ENCODE peak calls at places on chromosomes 1 and 21, in seven cellular contexts. One of them, this sample, is unnamed.

GRCh38 chr1:244054247-244054923 is 3.3 kb downstream of the ZBTB18 start:
- DNase-seq in A549: no peak
- DNase-seq in lower lobe of right lung: no peak
- DNase-seq in cardiac muscle cell: no peak
- DNase-seq in tibial artery: no peak
- DNase-seq in mammary epithelial cell: no peak
- DNase-seq in fibroblast of lung: no peak
- DNase-seq in this sample: no peak

GRCh38 chr1:68675336-68675735 is 178.5 kb upstream of the DEPDC1 start:
- DNase-seq in mammary epithelial cell: peak; percentile 57
- DNase-seq in tibial artery: no peak
- DNase-seq in lower lobe of right lung: no peak
- DNase-seq in A549: no peak
- DNase-seq in fibroblast of lung: peak; percentile 9
- DNase-seq in cardiac muscle cell: no peak
- DNase-seq in this sample: no peak

GRCh38 chr1:226526801-226527595 is 21.6 kb upstream of the STUM start:
- DNase-seq in tibial artery: no peak
- DNase-seq in A549: no peak
- DNase-seq in fibroblast of lung: no peak
- DNase-seq in lower lobe of right lung: no peak
- DNase-seq in mammary epithelial cell: no peak
- DNase-seq in cardiac muscle cell: peak; percentile 64
- DNase-seq in this sample: peak; percentile 67

GRCh38 chr1:108610073-108610472 is 50.2 kb downstream of the EEIG2 start:
- DNase-seq in mammary epithelial cell: no peak
- DNase-seq in cardiac muscle cell: peak; percentile 32
- DNase-seq in A549: no peak
- DNase-seq in lower lobe of right lung: no peak
- DNase-seq in tibial artery: no peak
- DNase-seq in fibroblast of lung: peak; percentile 16
- DNase-seq in this sample: no peak

GRCh38 chr1:207807395-207808321 is 55.8 kb downstream of the CD46 start:
- DNase-seq in tibial artery: peak; percentile 75
- DNase-seq in A549: no peak
- DNase-seq in mammary epithelial cell: no peak
- DNase-seq in fibroblast of lung: no peak
- DNase-seq in cardiac muscle cell: no peak
- DNase-seq in lower lobe of right lung: peak; percentile 67
- DNase-seq in this sample: peak; percentile 43

GRCh38 chr1:62395291-62395690 is 41.6 kb upstream of the USP1 start:
- DNase-seq in fibroblast of lung: no peak
- DNase-seq in cardiac muscle cell: no peak
- DNase-seq in A549: no peak
- DNase-seq in lower lobe of right lung: no peak
- DNase-seq in mammary epithelial cell: no peak
- DNase-seq in tibial artery: no peak
- DNase-seq in this sample: no peak

GRCh38 chr1:212189352-212189738 is 95.9 kb upstream of the PPP2R5A start:
- DNase-seq in tibial artery: no peak
- DNase-seq in cardiac muscle cell: no peak
- DNase-seq in fibroblast of lung: no peak
- DNase-seq in lower lobe of right lung: no peak
- DNase-seq in A549: no peak
- DNase-seq in mammary epithelial cell: no peak
- DNase-seq in this sample: no peak

GRCh38 chr1:199742547-199742946 is 285.0 kb upstream of the NR5A2 start:
- DNase-seq in mammary epithelial cell: peak; percentile 89
- DNase-seq in fibroblast of lung: peak; percentile 98
- DNase-seq in cardiac muscle cell: peak; percentile 92
- DNase-seq in A549: peak; percentile 80
- DNase-seq in lower lobe of right lung: no peak
- DNase-seq in tibial artery: no peak
- DNase-seq in this sample: no peak

GRCh38 chr21:41342035-41342434 is 19.8 kb upstream of the MX2 start:
- DNase-seq in tibial artery: no peak
- DNase-seq in lower lobe of right lung: no peak
- DNase-seq in A549: no peak
- DNase-seq in cardiac muscle cell: no peak
- DNase-seq in fibroblast of lung: no peak
- DNase-seq in mammary epithelial cell: no peak
- DNase-seq in this sample: no peak

GRCh38 chr21:26070822-26071425 is 99.6 kb downstream of the APP start:
- DNase-seq in A549: no peak
- DNase-seq in cardiac muscle cell: peak; percentile 71
- DNase-seq in tibial artery: no peak
- DNase-seq in lower lobe of right lung: peak; percentile 64
- DNase-seq in mammary epithelial cell: no peak
- DNase-seq in fibroblast of lung: peak; percentile 55
- DNase-seq in this sample: peak; percentile 38

GRCh38 chr1:41268154-41268770 is 26.2 kb upstream of the SCMH1 start:
- DNase-seq in mammary epithelial cell: peak; percentile 50
- DNase-seq in cardiac muscle cell: peak; percentile 84
- DNase-seq in fibroblast of lung: peak; percentile 63
- DNase-seq in lower lobe of right lung: peak; percentile 84
- DNase-seq in tibial artery: peak; percentile 82
- DNase-seq in A549: peak; percentile 77
- DNase-seq in this sample: peak; percentile 53

GRCh38 chr21:35738342-35738961 is 321.9 kb downstream of the SETD4 start:
- DNase-seq in A549: no peak
- DNase-seq in fibroblast of lung: peak; percentile 86
- DNase-seq in cardiac muscle cell: peak; percentile 70
- DNase-seq in lower lobe of right lung: no peak
- DNase-seq in mammary epithelial cell: peak; percentile 36
- DNase-seq in tibial artery: no peak
- DNase-seq in this sample: no peak

GRCh38 chr1:22225858-22226584 is 83.1 kb upstream of the WNT4 start:
- DNase-seq in mammary epithelial cell: no peak
- DNase-seq in cardiac muscle cell: no peak
- DNase-seq in fibroblast of lung: no peak
- DNase-seq in lower lobe of right lung: no peak
- DNase-seq in A549: no peak
- DNase-seq in tibial artery: no peak
- DNase-seq in this sample: no peak

GRCh38 chr1:215277537-215277936 is 195.0 kb downstream of the KCNK2 start:
- DNase-seq in lower lobe of right lung: no peak
- DNase-seq in fibroblast of lung: peak; percentile 48
- DNase-seq in A549: no peak
- DNase-seq in tibial artery: no peak
- DNase-seq in cardiac muscle cell: peak; percentile 6
- DNase-seq in mammary epithelial cell: peak; percentile 14
- DNase-seq in this sample: no peak

GRCh38 chr1:193406901-193407300 is 220.5 kb upstream of the B3GALT2 start:
- DNase-seq in A549: peak; percentile 24
- DNase-seq in lower lobe of right lung: no peak
- DNase-seq in fibroblast of lung: peak; percentile 76
- DNase-seq in cardiac muscle cell: peak; percentile 76
- DNase-seq in mammary epithelial cell: peak; percentile 30
- DNase-seq in tibial artery: no peak
- DNase-seq in this sample: peak; percentile 77

GRCh38 chr1:245483247-245483646 is 328.5 kb downstream of the KIF26B start:
- DNase-seq in A549: no peak
- DNase-seq in lower lobe of right lung: no peak
- DNase-seq in tibial artery: no peak
- DNase-seq in mammary epithelial cell: no peak
- DNase-seq in fibroblast of lung: no peak
- DNase-seq in cardiac muscle cell: no peak
- DNase-seq in this sample: no peak

GRCh38 chr1:245488346-245489110 is 333.7 kb downstream of the KIF26B start:
- DNase-seq in lower lobe of right lung: no peak
- DNase-seq in A549: no peak
- DNase-seq in cardiac muscle cell: no peak
- DNase-seq in tibial artery: no peak
- DNase-seq in fibroblast of lung: no peak
- DNase-seq in mammary epithelial cell: no peak
- DNase-seq in this sample: no peak

GRCh38 chr1:245489838-245490237 is 335.1 kb downstream of the KIF26B start:
- DNase-seq in fibroblast of lung: no peak
- DNase-seq in tibial artery: no peak
- DNase-seq in lower lobe of right lung: no peak
- DNase-seq in A549: no peak
- DNase-seq in cardiac muscle cell: no peak
- DNase-seq in mammary epithelial cell: peak; percentile 76
- DNase-seq in this sample: no peak

GRCh38 chr1:245484176-245484575 is 329.4 kb downstream of the KIF26B start:
- DNase-seq in lower lobe of right lung: no peak
- DNase-seq in fibroblast of lung: no peak
- DNase-seq in A549: no peak
- DNase-seq in tibial artery: no peak
- DNase-seq in mammary epithelial cell: no peak
- DNase-seq in cardiac muscle cell: no peak
- DNase-seq in this sample: no peak

GRCh38 chr1:245485996-245486395 is 331.2 kb downstream of the KIF26B start:
- DNase-seq in A549: no peak
- DNase-seq in cardiac muscle cell: peak; percentile 17
- DNase-seq in mammary epithelial cell: no peak
- DNase-seq in tibial artery: no peak
- DNase-seq in lower lobe of right lung: no peak
- DNase-seq in fibroblast of lung: no peak
- DNase-seq in this sample: no peak
- H3K9me3 ChIP-seq in A549: no peaks in the 10 kb centered on the region
- H3K9me3 ChIP-seq in cardiac muscle cell: no peaks in the 10 kb centered on the region
- H3K9me3 ChIP-seq in mammary epithelial cell: no peaks in the 10 kb centered on the region
- H3K9me3 ChIP-seq in tibial artery: no peaks in the 10 kb centered on the region
- H3K9me3 ChIP-seq in lower lobe of right lung: no peaks in the 10 kb centered on the region
- H3K9me3 ChIP-seq in fibroblast of lung: no peaks in the 10 kb centered on the region
- H3K9me3 ChIP-seq in this sample: no peaks in the 10 kb centered on the region

DNA sequence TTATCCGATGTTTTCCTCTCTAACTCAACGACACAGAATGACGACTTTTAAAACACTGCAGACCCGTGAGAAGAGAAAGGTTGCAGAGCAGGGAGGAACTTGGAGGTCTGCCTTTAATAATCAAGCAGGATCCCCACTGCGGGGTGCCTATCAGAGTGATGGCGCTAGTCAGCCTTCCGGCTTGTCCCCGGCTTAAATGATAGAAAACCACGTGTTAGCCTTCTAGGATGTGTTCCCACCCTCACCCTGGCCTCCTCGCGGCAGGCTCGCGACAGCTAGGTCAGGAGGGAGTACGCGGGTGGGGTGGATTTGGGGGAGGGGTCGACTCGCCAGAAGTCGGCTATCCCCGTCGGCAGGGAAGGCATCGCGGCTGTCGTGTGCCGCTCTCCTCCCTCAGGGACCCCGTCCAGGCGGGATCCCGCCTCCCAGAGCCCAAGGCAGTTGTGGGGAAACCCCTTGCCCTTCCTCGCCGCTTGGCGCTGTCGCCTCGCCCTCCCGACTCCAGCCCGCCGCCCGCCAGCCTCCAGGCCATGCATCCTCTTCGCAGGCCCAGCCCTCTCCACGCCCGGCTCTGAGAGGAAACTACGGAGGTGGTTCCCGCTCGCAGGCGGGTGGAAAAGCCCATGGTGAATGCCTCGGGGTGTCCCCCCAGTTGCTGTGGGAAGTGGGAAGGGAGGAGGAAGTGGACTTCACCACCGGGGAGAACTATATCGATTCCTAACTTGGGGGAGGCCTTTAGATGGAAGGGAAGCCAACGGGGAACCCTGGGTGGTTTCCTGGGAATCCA is 1.1 kb upstream of the SMG7 start:
- DNase-seq in mammary epithelial cell: peak; percentile 79
- DNase-seq in A549: peak; percentile 52
- DNase-seq in lower lobe of right lung: peak; percentile 84
- DNase-seq in cardiac muscle cell: peak; percentile 83
- DNase-seq in tibial artery: peak; percentile 85
- DNase-seq in fibroblast of lung: peak; percentile 79
- DNase-seq in this sample: peak; percentile 88
- TF ChIP-seq CTCF in mammary epithelial cell: no peak
- TF ChIP-seq CTCF in A549: peak; percentile 18
- TF ChIP-seq CTCF in lower lobe of right lung: no peak
- TF ChIP-seq CTCF in cardiac muscle cell: peak; percentile 1
- TF ChIP-seq CTCF in tibial artery: no peak
- TF ChIP-seq CTCF in fibroblast of lung: no peak
- TF ChIP-seq CTCF in this sample: peak; percentile 53

GRCh38 chr1:19448491-19449439 is 36.6 kb downstream of the CAPZB start:
- DNase-seq in mammary epithelial cell: peak; percentile 84
- DNase-seq in A549: peak; percentile 41
- DNase-seq in fibroblast of lung: peak; percentile 90
- DNase-seq in cardiac muscle cell: peak; percentile 89
- DNase-seq in lower lobe of right lung: peak; percentile 60
- DNase-seq in tibial artery: peak; percentile 82
- DNase-seq in this sample: no peak

GRCh38 chr1:19445417-19446342 is 39.7 kb downstream of the CAPZB start:
- DNase-seq in mammary epithelial cell: no peak
- DNase-seq in lower lobe of right lung: peak; percentile 63
- DNase-seq in cardiac muscle cell: no peak
- DNase-seq in A549: peak; percentile 44
- DNase-seq in tibial artery: no peak
- DNase-seq in fibroblast of lung: peak; percentile 74
- DNase-seq in this sample: peak; percentile 15

GRCh38 chr1:19449454-19450228 is 35.7 kb downstream of the CAPZB start:
- DNase-seq in cardiac muscle cell: no peak
- DNase-seq in tibial artery: no peak
- DNase-seq in mammary epithelial cell: no peak
- DNase-seq in lower lobe of right lung: no peak
- DNase-seq in A549: no peak
- DNase-seq in fibroblast of lung: no peak
- DNase-seq in this sample: no peak

GRCh38 chr1:19444399-19445021 is 40.8 kb downstream of the CAPZB start:
- DNase-seq in lower lobe of right lung: no peak
- DNase-seq in cardiac muscle cell: no peak
- DNase-seq in mammary epithelial cell: no peak
- DNase-seq in fibroblast of lung: no peak
- DNase-seq in A549: no peak
- DNase-seq in tibial artery: no peak
- DNase-seq in this sample: no peak

GRCh38 chr1:19447550-19447949 is 37.8 kb downstream of the CAPZB start:
- DNase-seq in lower lobe of right lung: no peak
- DNase-seq in cardiac muscle cell: no peak
- DNase-seq in fibroblast of lung: no peak
- DNase-seq in mammary epithelial cell: no peak
- DNase-seq in tibial artery: no peak
- DNase-seq in A549: no peak
- DNase-seq in this sample: no peak
- H3K4me1 ChIP-seq in lower lobe of right lung: peaks cover 93% of the 10 kb centered on the region
- H3K4me1 ChIP-seq in cardiac muscle cell: peaks cover 38% of the 10 kb centered on the region
- H3K4me1 ChIP-seq in fibroblast of lung: peaks cover 56% of the 10 kb centered on the region
- H3K4me1 ChIP-seq in mammary epithelial cell: peaks cover 62% of the 10 kb centered on the region
- H3K4me1 ChIP-seq in tibial artery: peaks cover 80% of the 10 kb centered on the region
- H3K4me1 ChIP-seq in A549: peaks cover 94% of the 10 kb centered on the region
- H3K4me1 ChIP-seq in this sample: peaks cover 14% of the 10 kb centered on the region

GRCh38 chr1:33057095-33057494 is 20.4 kb upstream of the AK2 start:
- DNase-seq in fibroblast of lung: no peak
- DNase-seq in tibial artery: no peak
- DNase-seq in cardiac muscle cell: no peak
- DNase-seq in A549: no peak
- DNase-seq in lower lobe of right lung: no peak
- DNase-seq in mammary epithelial cell: no peak
- DNase-seq in this sample: no peak

GRCh38 chr1:33056426-33056825 is 19.7 kb upstream of the AK2 start:
- DNase-seq in cardiac muscle cell: no peak
- DNase-seq in A549: no peak
- DNase-seq in mammary epithelial cell: no peak
- DNase-seq in tibial artery: no peak
- DNase-seq in fibroblast of lung: no peak
- DNase-seq in lower lobe of right lung: no peak
- DNase-seq in this sample: no peak

GRCh38 chr1:33060579-33061083 is 20.3 kb upstream of the AZIN2 start:
- DNase-seq in cardiac muscle cell: peak; percentile 78
- DNase-seq in tibial artery: no peak
- DNase-seq in fibroblast of lung: peak; percentile 99
- DNase-seq in A549: no peak
- DNase-seq in mammary epithelial cell: peak; percentile 94
- DNase-seq in lower lobe of right lung: peak; percentile 61
- DNase-seq in this sample: no peak

GRCh38 chr1:33065301-33065700 is 15.7 kb upstream of the AZIN2 start:
- DNase-seq in fibroblast of lung: no peak
- DNase-seq in lower lobe of right lung: no peak
- DNase-seq in A549: no peak
- DNase-seq in tibial artery: no peak
- DNase-seq in cardiac muscle cell: no peak
- DNase-seq in mammary epithelial cell: no peak
- DNase-seq in this sample: no peak

GRCh38 chr1:33061827-33062226 is 19.1 kb upstream of the AZIN2 start:
- DNase-seq in tibial artery: no peak
- DNase-seq in cardiac muscle cell: no peak
- DNase-seq in mammary epithelial cell: no peak
- DNase-seq in A549: no peak
- DNase-seq in lower lobe of right lung: no peak
- DNase-seq in fibroblast of lung: no peak
- DNase-seq in this sample: no peak
- H3K9me3 ChIP-seq in tibial artery: peaks cover 20% of the 10 kb centered on the region
- H3K9me3 ChIP-seq in cardiac muscle cell: no peaks in the 10 kb centered on the region
- H3K9me3 ChIP-seq in mammary epithelial cell: no peaks in the 10 kb centered on the region
- H3K9me3 ChIP-seq in A549: peaks cover 29% of the 10 kb centered on the region
- H3K9me3 ChIP-seq in lower lobe of right lung: peaks cover 29% of the 10 kb centered on the region
- H3K9me3 ChIP-seq in fibroblast of lung: no peaks in the 10 kb centered on the region
- H3K9me3 ChIP-seq in this sample: peaks cover 13% of the 10 kb centered on the region